ENCODE peak calls at places on chromosomes 6 and 20, in nine cellular contexts. U, Y, V, B, Q, K, R, F and W are unnamed samples.

GRCh38 chr6:31878761-31879542 is at the start of gene SLC44A4:
- DNase-seq in F (no peak), V (no peak), K (no peak), Q (no peak), U (no peak), R (no peak), Y (no peak), B (no peak), W (no peak)

GRCh38 chr6:95228636-95229035 is 348.7 kb upstream of the MANEA start:
- DNase-seq in R (no peak), F (no peak), Q (no peak), Y (no peak), K (no peak), B (no peak), V (no peak), U (no peak), W (no peak)

GRCh38 chr20:21338291-21338690 is 35.2 kb downstream of the XRN2 start:
- DNase-seq in R (no peak), F (no peak), B (no peak), U (no peak), Q (no peak), V (no peak), K (no peak), Y (no peak), W (no peak)

GRCh38 chr20:16501236-16501635 is 72.0 kb downstream of the KIF16B start:
- DNase-seq in F (no peak), V (no peak), U (no peak), K (no peak), Y (no peak), B (no peak), Q (no peak), R (no peak), W (no peak)

GRCh38 chr6:30411515-30412207 is 66.7 kb downstream of the RPP21 start:
- DNase-seq in B (peak), F (peak), U (peak), V (peak), K (peak), Q (peak), Y (peak), R (peak), W (peak)

GRCh38 chr6:47718571-47718970 is 20.2 kb downstream of the ADGRF4 start:
- DNase-seq in K (no peak), Y (no peak), U (no peak), R (no peak), F (no peak), B (no peak), Q (no peak), V (no peak), W (no peak)

GRCh38 chr6:19465240-19465639 is 371.9 kb upstream of the ID4 start:
- DNase-seq in F (no peak), U (no peak), Y (peak), R (no peak), V (no peak), Q (no peak), B (no peak), K (no peak), W (no peak)

GRCh38 chr6:36598739-36599318 is 4.7 kb downstream of the SRSF3 start:
- DNase-seq in Y (no peak), F (no peak), R (no peak), V (no peak), K (no peak), U (no peak), Q (no peak), B (no peak), W (no peak)

GRCh38 chr6:2580996-2581395 is 169.7 kb downstream of the MYLK4 start:
- DNase-seq in Q (no peak), K (no peak), B (no peak), R (no peak), V (no peak), F (no peak), Y (no peak), U (no peak), W (no peak)

GRCh38 chr6:46993846-46994245 is 48.3 kb downstream of the ADGRF1 start:
- DNase-seq in R (peak), B (no peak), Y (no peak), K (no peak), U (no peak), Q (no peak), F (no peak), V (no peak), W (no peak)

GRCh38 chr6:44269921-44270525 is at the start of gene TMEM151B:
- DNase-seq in K (no peak), F (no peak), V (no peak), U (no peak), Q (no peak), R (no peak), B (no peak), Y (peak), W (no peak)

GRCh38 chr6:4687989-4688947 is 87.9 kb upstream of the CDYL start:
- DNase-seq in Q (no peak), B (no peak), Y (no peak), K (no peak), F (no peak), V (no peak), U (no peak), R (peak), W (no peak)

GRCh38 chr20:2299301-2299700 is 3.5 kb downstream of the TGM3 start:
- DNase-seq in V (no peak), Q (peak), Y (no peak), U (no peak), R (no peak), K (no peak), F (no peak), B (no peak), W (no peak)

GRCh38 chr20:42915081-42915480 is 274.6 kb downstream of the PTPRT start:
- DNase-seq in Y (no peak), U (no peak), F (no peak), V (no peak), Q (no peak), K (no peak), B (no peak), R (no peak), W (no peak)

GRCh38 chr20:45118028-45118427 is 3.1 kb upstream of the WFDC5 start:
- DNase-seq in U (no peak), Y (no peak), F (no peak), R (no peak), Q (no peak), B (no peak), V (no peak), K (no peak), W (no peak)

GRCh38 chr6:33410711-33411631 is at the start of gene PHF1:
- DNase-seq in B (no peak), K (no peak), Q (peak), U (peak), Y (no peak), R (peak), F (peak), V (peak), W (no peak)

GRCh38 chr6:82143041-82143481 is 104.5 kb downstream of the IBTK start:
- DNase-seq in R (no peak), V (no peak), Q (no peak), B (no peak), F (no peak), U (no peak), Y (no peak), K (no peak), W (no peak)

GRCh38 chr6:163226836-163227485 is 187.6 kb upstream of the QKI start:
- DNase-seq in R (peak), U (no peak), Q (no peak), K (no peak), B (no peak), V (no peak), Y (no peak), F (no peak), W (no peak)

GRCh38 chr20:8654486-8654885 is 414.4 kb upstream of the PLCB4 start:
- DNase-seq in Q (no peak), K (no peak), B (no peak), U (no peak), V (no peak), R (no peak), F (no peak), Y (no peak), W (no peak)

GRCh38 chr6:25369043-25369442 is 89.9 kb downstream of the CARMIL1 start:
- DNase-seq in Y (peak), Q (peak), F (no peak), V (no peak), R (no peak), B (no peak), K (no peak), U (no peak), W (no peak)

GRCh38 chr6:166304106-166304505 is 4.1 kb downstream of the PRR18 start:
- DNase-seq in B (no peak), K (no peak), Y (no peak), V (no peak), F (no peak), Q (no peak), R (no peak), U (no peak), W (no peak)

GRCh38 chr6:132391391-132392291 is 9.6 kb downstream of the MOXD1 start:
- DNase-seq in K (no peak), Q (peak), B (no peak), R (peak), U (no peak), V (no peak), F (no peak), Y (no peak), W (no peak)

GRCh38 chr6:95413789-95414188 is 163.5 kb upstream of the MANEA start:
- DNase-seq in B (no peak), U (no peak), F (no peak), K (no peak), V (no peak), R (no peak), Q (no peak), Y (no peak), W (no peak)

GRCh38 chr20:59575653-59576052 is 28.7 kb upstream of the PHACTR3 start:
- DNase-seq in R (no peak), Y (no peak), U (no peak), V (no peak), K (no peak), F (no peak), Q (no peak), B (no peak), W (no peak)

GRCh38 chr20:12166053-12166717 is 248.5 kb downstream of the BTBD3 start:
- DNase-seq in V (no peak), B (no peak), U (no peak), Y (no peak), K (no peak), F (no peak), R (no peak), Q (peak), W (no peak)

GRCh38 chr6:169208011-169208410 is 45.6 kb downstream of the THBS2 start:
- DNase-seq in Y (no peak), V (no peak), K (peak), R (no peak), U (no peak), B (no peak), F (no peak), Q (no peak), W (no peak)

GRCh38 chr20:46731770-46732169 is 22.3 kb downstream of the SLC2A10 start:
- DNase-seq in K (no peak), B (no peak), V (no peak), U (no peak), Q (no peak), F (no peak), R (no peak), Y (no peak), W (no peak)

GRCh38 chr20:11766961-11767360 is 150.7 kb upstream of the BTBD3 start:
- DNase-seq in Q (no peak), R (no peak), B (no peak), U (no peak), V (no peak), K (no peak), Y (peak), F (no peak), W (no peak)

GRCh38 chr6:133646021-133646682 is 242.8 kb upstream of the TCF21 start:
- DNase-seq in K (no peak), U (no peak), R (peak), F (no peak), Q (no peak), B (no peak), Y (no peak), V (no peak), W (no peak)

GRCh38 chr20:11799131-11799800 is 118.4 kb upstream of the BTBD3 start:
- DNase-seq in V (no peak), U (no peak), Y (peak), R (no peak), K (no peak), B (no peak), F (no peak), Q (no peak), W (no peak)

GRCh38 chr20:58048096-58048702 is 180.3 kb downstream of the ANKRD60 start:
- DNase-seq in Q (no peak), V (no peak), F (no peak), U (no peak), Y (no peak), K (peak), B (peak), R (peak), W (no peak)

GRCh38 chr20:23605867-23606651 is at the start of gene CST9:
- DNase-seq in U (no peak), Q (no peak), R (no peak), F (no peak), B (no peak), V (no peak), Y (no peak), K (no peak), W (no peak)

GRCh38 chr6:64777941-64778785 is 928.9 kb downstream of the EYS start:
- DNase-seq in B (no peak), K (no peak), U (no peak), Q (no peak), V (no peak), F (no peak), Y (no peak), R (no peak), W (no peak)

GRCh38 chr6:15431762-15432495 is 186.1 kb downstream of the JARID2 start:
- DNase-seq in F (no peak), R (peak), B (no peak), U (no peak), K (no peak), Q (no peak), Y (no peak), V (no peak), W (no peak)

GRCh38 chr6:88725111-88725711 is 238.2 kb downstream of the RNGTT start:
- DNase-seq in Y (no peak), K (no peak), U (no peak), V (no peak), R (peak), B (peak), Q (peak), F (no peak), W (no peak)

GRCh38 chr6:169642455-169642854 is 59.4 kb downstream of the WDR27 start:
- DNase-seq in B (no peak), Q (no peak), R (no peak), V (no peak), Y (no peak), U (no peak), F (no peak), K (no peak), W (no peak)

GRCh38 chr20:49597825-49598395 is 30.0 kb upstream of the PTGIS start:
- DNase-seq in F (no peak), B (no peak), U (no peak), Q (no peak), R (no peak), K (no peak), V (no peak), Y (no peak), W (no peak)

GRCh38 chr6:37083243-37084138 is 78.0 kb downstream of the FGD2 start:
- DNase-seq in Y (peak), U (no peak), B (no peak), R (peak), F (no peak), V (no peak), K (no peak), Q (peak), W (no peak)

GRCh38 chr6:38271081-38271480 is 368.6 kb downstream of the BTBD9 start:
- DNase-seq in K (no peak), V (no peak), Q (no peak), F (no peak), Y (no peak), U (no peak), B (no peak), R (no peak), W (no peak)